ENCODE peak calls at places on chromosomes 11 and 22, in six cellular contexts. One of them, this sample, is unnamed.
A peak's percentile ranks its signal among the peaks of the same experiment; 100 is the strongest.

GRCh38 chr22:29716814-29717213 is 3.0 kb upstream of the CABP7 start:
- DNase-seq in NT2/D1: peak; percentile 69
- DNase-seq in H1: no peak
- DNase-seq in K562: peak; percentile 70
- DNase-seq in HCT116: peak; percentile 24
- DNase-seq in HepG2: peak; percentile 84
- DNase-seq in this sample: no peak

GRCh38 chr11:62842171-62842717 is 2.9 kb upstream of the WDR74 start:
- DNase-seq in NT2/D1: no peak
- DNase-seq in H1: no peak
- DNase-seq in K562: no peak
- DNase-seq in HCT116: no peak
- DNase-seq in HepG2: no peak
- DNase-seq in this sample: no peak

GRCh38 chr11:72745511-72745910 is 6.7 kb downstream of the ARAP1 start:
- DNase-seq in NT2/D1: no peak
- DNase-seq in H1: no peak
- DNase-seq in K562: no peak
- DNase-seq in HCT116: no peak
- DNase-seq in HepG2: no peak
- DNase-seq in this sample: no peak

GRCh38 chr22:24703101-24703500 is 71.4 kb downstream of the PIWIL3 start:
- DNase-seq in NT2/D1: no peak
- DNase-seq in H1: no peak
- DNase-seq in K562: peak; percentile 36
- DNase-seq in HCT116: no peak
- DNase-seq in HepG2: peak; percentile 70
- DNase-seq in this sample: no peak

GRCh38 chr11:24885580-24886173 is 388.8 kb downstream of the LUZP2 start:
- DNase-seq in NT2/D1: no peak
- DNase-seq in H1: no peak
- DNase-seq in K562: no peak
- DNase-seq in HCT116: no peak
- DNase-seq in HepG2: no peak
- DNase-seq in this sample: no peak

GRCh38 chr11:64125676-64126075 is 40.2 kb downstream of the MACROD1 start:
- DNase-seq in NT2/D1: no peak
- DNase-seq in H1: no peak
- DNase-seq in K562: no peak
- DNase-seq in HCT116: no peak
- DNase-seq in HepG2: no peak
- DNase-seq in this sample: no peak

GRCh38 chr11:109236188-109236587 is 185.8 kb upstream of the C11orf87 start:
- DNase-seq in NT2/D1: no peak
- DNase-seq in H1: no peak
- DNase-seq in K562: no peak
- DNase-seq in HCT116: no peak
- DNase-seq in HepG2: no peak
- DNase-seq in this sample: no peak

GRCh38 chr11:839875-840617 is 2.3 kb downstream of the POLR2L start:
- DNase-seq in NT2/D1: no peak
- DNase-seq in H1: no peak
- DNase-seq in K562: no peak
- DNase-seq in HCT116: no peak
- DNase-seq in HepG2: no peak
- DNase-seq in this sample: no peak

GRCh38 chr11:12986194-12986898 is 22.8 kb upstream of the RASSF10 start:
- DNase-seq in NT2/D1: no peak
- DNase-seq in H1: no peak
- DNase-seq in K562: no peak
- DNase-seq in HCT116: no peak
- DNase-seq in HepG2: no peak
- DNase-seq in this sample: no peak

GRCh38 chr11:115398333-115398732 is 105.9 kb downstream of the CADM1 start:
- DNase-seq in NT2/D1: no peak
- DNase-seq in H1: no peak
- DNase-seq in K562: no peak
- DNase-seq in HCT116: no peak
- DNase-seq in HepG2: no peak
- DNase-seq in this sample: no peak

GRCh38 chr11:44619931-44620725 is 54.7 kb downstream of the CD82 start:
- DNase-seq in NT2/D1: no peak
- DNase-seq in H1: no peak
- DNase-seq in K562: no peak
- DNase-seq in HCT116: no peak
- DNase-seq in HepG2: no peak
- DNase-seq in this sample: no peak

GRCh38 chr11:114413958-114414357 is 13.5 kb downstream of the RBM7 start:
- DNase-seq in NT2/D1: peak; percentile 28
- DNase-seq in H1: no peak
- DNase-seq in K562: no peak
- DNase-seq in HCT116: no peak
- DNase-seq in HepG2: no peak
- DNase-seq in this sample: no peak

GRCh38 chr11:1297576-1298473 is 11.6 kb downstream of the TOLLIP start:
- DNase-seq in NT2/D1: no peak
- DNase-seq in H1: no peak
- DNase-seq in K562: no peak
- DNase-seq in HCT116: no peak
- DNase-seq in HepG2: no peak
- DNase-seq in this sample: no peak

GRCh38 chr11:20626279-20626678 is 26.9 kb downstream of the SLC6A5 start:
- DNase-seq in NT2/D1: no peak
- DNase-seq in H1: no peak
- DNase-seq in K562: no peak
- DNase-seq in HCT116: no peak
- DNase-seq in HepG2: no peak
- DNase-seq in this sample: no peak

GRCh38 chr22:31618471-31619176 is 43.4 kb downstream of the PISD start:
- DNase-seq in NT2/D1: no peak
- DNase-seq in H1: no peak
- DNase-seq in K562: no peak
- DNase-seq in HCT116: no peak
- DNase-seq in HepG2: no peak
- DNase-seq in this sample: no peak

DNA sequence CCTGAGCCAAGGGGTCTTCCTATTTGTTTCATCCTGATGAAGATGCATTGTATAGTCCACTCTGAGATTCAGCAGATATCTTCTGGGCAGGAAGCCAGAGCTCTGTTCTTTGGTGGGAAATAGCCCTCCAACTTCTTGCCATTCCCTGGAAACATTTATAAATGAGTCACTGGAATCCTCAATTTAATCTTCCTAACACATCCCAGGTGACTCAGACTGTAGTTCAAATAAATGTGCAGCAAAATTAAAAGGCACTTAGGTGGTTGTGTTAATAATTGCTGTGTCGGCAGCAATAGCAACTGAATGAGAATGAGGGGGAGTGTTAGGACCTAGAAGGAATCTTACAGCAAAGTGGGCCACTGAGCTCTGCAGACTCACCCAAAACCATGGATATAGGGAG is 108.6 kb downstream of the INSC start:
- DNase-seq in NT2/D1: no peak
- DNase-seq in H1: no peak
- DNase-seq in K562: no peak
- DNase-seq in HCT116: no peak
- DNase-seq in HepG2: no peak
- DNase-seq in this sample: no peak
- TF ChIP-seq ZNF274 in NT2/D1: no peak
- TF ChIP-seq ZNF274 in H1: no peak
- TF ChIP-seq ZNF274 in K562: no peak
- TF ChIP-seq ZNF274 in HCT116: no peak
- TF ChIP-seq ZNF274 in HepG2: no peak
- TF ChIP-seq ZNF274 in this sample: no peak

DNA sequence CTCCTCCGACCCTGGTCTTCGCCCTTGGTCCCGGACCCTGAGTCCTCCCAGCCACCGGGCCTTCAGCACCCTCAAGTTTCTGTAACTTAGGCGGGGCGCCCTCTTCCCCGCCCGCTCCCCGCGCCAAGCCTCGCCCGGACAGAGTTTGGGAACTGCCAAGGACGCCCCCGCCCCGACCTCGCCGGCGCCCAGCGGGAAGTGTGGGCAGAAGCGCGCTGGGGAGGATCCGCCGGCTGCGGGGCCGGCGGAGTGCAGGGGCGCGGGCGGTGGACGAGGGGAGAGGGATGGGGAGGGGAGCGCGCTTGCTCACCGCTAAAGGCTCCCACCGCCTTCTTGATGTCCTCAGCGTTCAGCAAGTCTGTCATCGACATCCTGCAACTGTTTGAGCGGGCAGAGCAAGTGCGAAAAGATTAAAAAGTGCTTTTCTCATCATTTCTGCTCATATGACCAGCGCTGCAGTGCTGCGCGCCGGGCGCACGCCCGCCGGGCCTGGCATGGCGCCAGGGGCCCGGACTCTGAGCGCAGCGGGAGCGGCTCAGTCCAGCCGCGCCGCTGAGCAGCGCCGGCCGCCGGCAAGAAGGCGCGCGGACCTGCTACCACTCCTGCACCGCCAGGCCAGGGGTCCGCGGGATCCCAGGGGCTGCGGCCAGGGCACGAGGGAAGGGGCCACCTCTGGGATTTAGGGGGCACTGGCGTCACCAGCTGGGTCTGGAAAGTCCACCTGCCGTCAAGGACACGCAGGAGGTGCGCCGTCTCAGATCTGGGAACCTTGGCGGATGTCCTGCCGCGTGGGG is at the start of gene PVALB:
- DNase-seq in NT2/D1: no peak
- DNase-seq in H1: no peak
- DNase-seq in K562: peak; percentile 13
- DNase-seq in HCT116: no peak
- DNase-seq in HepG2: no peak
- DNase-seq in this sample: no peak
- TF ChIP-seq ZNF274 in NT2/D1: no peak
- TF ChIP-seq ZNF274 in H1: no peak
- TF ChIP-seq ZNF274 in K562: no peak
- TF ChIP-seq ZNF274 in HCT116: no peak
- TF ChIP-seq ZNF274 in HepG2: no peak
- TF ChIP-seq ZNF274 in this sample: no peak

DNA sequence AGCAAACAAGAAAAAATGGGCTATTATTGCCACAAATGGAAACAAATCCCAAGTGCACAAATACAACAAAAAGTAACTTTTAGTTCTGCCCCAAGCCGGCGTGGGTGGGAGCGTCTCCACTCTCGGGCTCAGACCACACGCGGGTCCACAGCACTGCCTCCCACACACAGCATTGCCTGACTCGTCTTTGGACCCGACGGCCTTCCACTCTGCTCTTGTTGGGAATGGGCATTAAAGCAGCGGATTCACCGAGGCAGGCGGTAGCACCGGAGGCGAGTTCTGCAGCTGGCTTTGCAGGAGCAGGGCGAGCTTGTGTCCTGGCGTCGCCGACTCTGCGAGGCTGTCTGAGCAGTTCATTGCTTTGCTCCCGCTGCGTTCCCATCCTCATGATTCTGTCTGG is 23.0 kb downstream of the NADSYN1 start:
- DNase-seq in NT2/D1: no peak
- DNase-seq in H1: no peak
- DNase-seq in K562: no peak
- DNase-seq in HCT116: no peak
- DNase-seq in HepG2: no peak
- DNase-seq in this sample: no peak
- TF ChIP-seq ZNF274 in NT2/D1: no peak
- TF ChIP-seq ZNF274 in H1: no peak
- TF ChIP-seq ZNF274 in K562: no peak
- TF ChIP-seq ZNF274 in HCT116: no peak
- TF ChIP-seq ZNF274 in HepG2: no peak
- TF ChIP-seq ZNF274 in this sample: no peak

GRCh38 chr22:42685941-42686666 is 34.6 kb downstream of the A4GALT start:
- DNase-seq in NT2/D1: no peak
- DNase-seq in H1: no peak
- DNase-seq in K562: no peak
- DNase-seq in HCT116: no peak
- DNase-seq in HepG2: no peak
- DNase-seq in this sample: no peak
- TF ChIP-seq ZNF274 in NT2/D1: no peak
- TF ChIP-seq ZNF274 in H1: no peak
- TF ChIP-seq ZNF274 in K562: no peak
- TF ChIP-seq ZNF274 in HCT116: no peak
- TF ChIP-seq ZNF274 in HepG2: no peak
- TF ChIP-seq ZNF274 in this sample: no peak

GRCh38 chr22:37487559-37487958 is 1.4 kb upstream of the MFNG start:
- DNase-seq in NT2/D1: no peak
- DNase-seq in H1: no peak
- DNase-seq in K562: no peak
- DNase-seq in HCT116: no peak
- DNase-seq in HepG2: no peak
- DNase-seq in this sample: no peak

GRCh38 chr22:37485006-37485713 is 1.0 kb downstream of the MFNG start:
- DNase-seq in NT2/D1: no peak
- DNase-seq in H1: no peak
- DNase-seq in K562: no peak
- DNase-seq in HCT116: no peak
- DNase-seq in HepG2: no peak
- DNase-seq in this sample: no peak

GRCh38 chr22:37487129-37487528 is 945 bp upstream of the MFNG start:
- DNase-seq in NT2/D1: no peak
- DNase-seq in H1: no peak
- DNase-seq in K562: no peak
- DNase-seq in HCT116: no peak
- DNase-seq in HepG2: no peak
- DNase-seq in this sample: no peak

GRCh38 chr22:37485714-37486223 is 415 bp downstream of the MFNG start:
- DNase-seq in NT2/D1: no peak
- DNase-seq in H1: no peak
- DNase-seq in K562: no peak
- DNase-seq in HCT116: no peak
- DNase-seq in HepG2: no peak
- DNase-seq in this sample: no peak

GRCh38 chr22:37486224-37486845 is at the start of gene MFNG:
- DNase-seq in NT2/D1: peak; percentile 27
- DNase-seq in H1: no peak
- DNase-seq in K562: peak; percentile 45
- DNase-seq in HCT116: no peak
- DNase-seq in HepG2: peak; percentile 64
- DNase-seq in this sample: peak; percentile 26
- TF ChIP-seq ZNF274 in NT2/D1: no peak
- TF ChIP-seq ZNF274 in H1: no peak
- TF ChIP-seq ZNF274 in K562: no peak
- TF ChIP-seq ZNF274 in HCT116: no peak
- TF ChIP-seq ZNF274 in HepG2: peak; percentile 18
- TF ChIP-seq ZNF274 in this sample: no peak